ENCODE peak calls at places on chromosomes 11 and 22, in five cellular contexts. G is neural progenitor cell, X is HCT116, M is SK-N-SH, R is GM23248. P is an unnamed sample.

GRCh38 chr11:130435671-130436070 is 7.3 kb upstream of the ADAMTS8 start:
- DNase-seq in M (no peak), R (peak), G (no peak), X (no peak), P (no peak)

GRCh38 chr11:124801636-124802312 is 1.6 kb upstream of the MSANTD2 start:
- DNase-seq in M (no peak), X (no peak), G (no peak), R (peak), P (no peak)

GRCh38 chr11:1128333-1129142 is 29.2 kb upstream of the MUC5AC start:
- DNase-seq in M (peak), G (no peak), R (no peak), X (no peak), P (no peak)

GRCh38 chr22:42785706-42786499 is 65.2 kb upstream of the A4GALT start:
- DNase-seq in X (no peak), G (no peak), R (no peak), M (no peak), P (no peak)

GRCh38 chr11:73597956-73598718 is at the start of gene FAM168A:
- DNase-seq in X (peak), G (peak), R (peak), M (peak), P (peak)

GRCh38 chr11:118088531-118088930 is 1.8 kb upstream of the SMIM35 start:
- DNase-seq in R (no peak), G (no peak), M (no peak), X (no peak), P (no peak)

GRCh38 chr11:112025682-112026081 is 474 bp downstream of the DLAT start:
- DNase-seq in R (peak), G (no peak), M (no peak), X (no peak), P (peak)

GRCh38 chr22:18954333-18954732 is 18.2 kb upstream of the PRODH start:
- DNase-seq in G (peak), M (peak), X (no peak), R (peak), P (peak)

GRCh38 chr22:46364341-46365165 is 29.0 kb downstream of the TRMU start:
- DNase-seq in G (no peak), R (no peak), M (no peak), X (no peak), P (no peak)

GRCh38 chr11:134596404-134596803 is 184.4 kb upstream of the B3GAT1 start:
- DNase-seq in M (no peak), X (no peak), G (no peak), R (no peak), P (no peak)

GRCh38 chr11:123357990-123358827 is 71.9 kb upstream of the GRAMD1B start:
- DNase-seq in G (peak), M (peak), R (peak), X (no peak), P (no peak)

GRCh38 chr11:79822771-79823170 is 381.9 kb upstream of the TENM4 start:
- DNase-seq in G (no peak), X (no peak), M (no peak), R (no peak), P (no peak)

GRCh38 chr11:121886005-121886739 is 229.8 kb downstream of the BLID start:
- DNase-seq in X (no peak), G (no peak), R (peak), M (no peak), P (no peak)

GRCh38 chr11:73579641-73580434 is 18.1 kb downstream of the FAM168A start:
- DNase-seq in M (no peak), G (no peak), R (peak), X (no peak), P (no peak)

GRCh38 chr22:44475706-44476105 is 22.3 kb downstream of the RTL6 start:
- DNase-seq in M (no peak), R (no peak), G (no peak), X (no peak), P (no peak)
- TF ChIP-seq EZH2phosphoT487 in M (no peak), R (no peak), G (no peak), X (no peak), P (no peak)

GRCh38 chr22:20604776-20605221 is 97.4 kb downstream of the MED15 start:
- DNase-seq in G (no peak), X (no peak), M (peak), R (no peak), P (no peak)
- TF ChIP-seq EZH2phosphoT487 in G (no peak), X (no peak), M (no peak), R (no peak), P (no peak)

GRCh38 chr22:48888466-48889208 is 939.0 kb downstream of the BRD1 start:
- DNase-seq in G (no peak), M (no peak), R (no peak), X (no peak), P (no peak)
- TF ChIP-seq EZH2phosphoT487 in G (no peak), M (no peak), R (no peak), X (no peak), P (no peak)

GRCh38 chr11:94638902-94639373 is 71.8 kb downstream of the PIWIL4 start:
- DNase-seq in M (no peak), G (no peak), R (peak), X (no peak), P (no peak)

GRCh38 chr11:94632356-94632755 is 65.2 kb downstream of the PIWIL4 start:
- DNase-seq in M (no peak), R (no peak), X (no peak), G (no peak), P (no peak)

GRCh38 chr11:94638278-94638901 is 71.2 kb downstream of the PIWIL4 start:
- DNase-seq in G (no peak), M (no peak), X (no peak), R (peak), P (no peak)

GRCh38 chr11:94636388-94636787 is 69.2 kb downstream of the PIWIL4 start:
- DNase-seq in X (no peak), G (no peak), M (no peak), R (no peak), P (no peak)

GRCh38 chr11:94635072-94635471 is 67.9 kb downstream of the PIWIL4 start:
- DNase-seq in R (no peak), X (peak), G (no peak), M (no peak), P (no peak)
- TF ChIP-seq EZH2phosphoT487 in R (no peak), X (no peak), G (no peak), M (no peak), P (no peak)

GRCh38 chr22:48561676-48562075 is 1266.0 kb downstream of the BRD1 start:
- DNase-seq in G (no peak), M (no peak), R (no peak), X (no peak), P (no peak)

GRCh38 chr22:48563966-48564330 is 1263.7 kb downstream of the BRD1 start:
- DNase-seq in R (no peak), X (no peak), G (no peak), M (no peak), P (no peak)

GRCh38 chr22:48564995-48565394 is 1262.7 kb downstream of the BRD1 start:
- DNase-seq in M (no peak), X (no peak), R (no peak), G (no peak), P (no peak)

GRCh38 chr22:48560836-48561235 is 1266.8 kb downstream of the BRD1 start:
- DNase-seq in X (no peak), R (no peak), G (no peak), M (no peak), P (no peak)

DNA sequence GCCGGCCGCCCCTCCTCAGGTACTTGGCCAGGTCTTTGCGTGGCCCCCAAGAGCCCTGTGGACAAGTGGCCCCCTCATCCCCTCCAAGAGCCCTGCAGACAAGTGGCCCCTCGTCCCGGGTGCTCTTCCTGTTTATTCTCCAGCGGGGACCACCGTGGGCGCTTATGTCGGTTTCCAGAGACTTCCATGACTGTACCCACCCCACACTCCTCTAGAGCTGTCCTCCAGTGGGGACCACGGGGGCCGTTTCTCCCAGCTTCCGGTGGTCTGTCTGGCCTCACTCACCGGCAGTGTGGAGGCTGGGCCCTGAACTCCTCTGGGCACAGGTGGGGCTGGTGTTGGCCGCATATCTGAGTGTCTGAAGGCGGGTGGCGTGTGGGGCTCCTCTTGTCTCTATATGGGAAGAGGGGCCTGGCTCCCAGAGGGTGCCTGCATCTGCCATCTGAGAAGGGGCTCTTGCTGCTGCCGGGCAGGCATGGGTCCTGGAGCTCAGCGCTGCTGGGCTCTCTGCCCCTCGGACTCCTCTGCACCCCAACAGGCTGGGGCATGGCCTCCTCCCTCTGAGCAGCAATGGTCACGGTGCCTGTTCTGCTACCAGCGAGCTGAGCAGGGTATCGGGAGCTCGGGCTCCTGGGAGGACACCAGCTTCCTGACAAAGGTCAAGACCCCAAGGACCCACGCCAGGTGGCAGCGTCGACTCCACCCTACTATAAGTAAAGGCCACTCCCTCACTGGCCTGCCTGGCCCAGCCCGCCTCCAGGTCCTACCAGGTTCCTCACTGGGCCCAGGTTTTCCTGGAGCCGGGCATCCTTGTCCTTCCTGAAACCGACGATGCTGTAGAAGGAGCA is 1264.3 kb downstream of the BRD1 start:
- DNase-seq in M (no peak), R (no peak), G (no peak), X (no peak), P (no peak)
- TF ChIP-seq EZH2phosphoT487 in M (no peak), R (no peak), G (no peak), X (no peak), P (no peak)

GRCh38 chr11:120517390-120518315 is 6.1 kb downstream of the GRIK4 start:
- DNase-seq in R (no peak), M (no peak), X (no peak), G (no peak), P (no peak)
- TF ChIP-seq EZH2phosphoT487 in R (no peak), M (no peak), X (no peak), G (no peak), P (no peak)

P was measured in OCI-LY7.